ENCODE peak calls at places on chromosomes 7 and 10, in five cellular contexts. I, C, E, H and G are unnamed samples.

GRCh38 chr10:81414038-81414437 is 461.0 kb upstream of the NRG3 start:
- DNase-seq in E (no peak), H (no peak), I (no peak), C (no peak), G (peak)

GRCh38 chr10:28326516-28327493 is 23.9 kb upstream of the MPP7 start:
- DNase-seq in E (peak), C (peak), H (peak), I (no peak), G (no peak)

GRCh38 chr10:77713506-77714280 is 76.1 kb upstream of the KCNMA1 start:
- DNase-seq in C (peak), H (no peak), I (no peak), E (no peak), G (no peak)

GRCh38 chr10:98467506-98468318 is 21.0 kb upstream of the HPS1 start:
- DNase-seq in C (peak), I (no peak), H (peak), E (peak), G (peak)

GRCh38 chr7:28151965-28152364 is 28.6 kb downstream of the JAZF1 start:
- DNase-seq in I (peak), C (peak), E (no peak), H (no peak), G (no peak)

GRCh38 chr7:194257-194995 is 2.1 kb downstream of the FAM20C start:
- DNase-seq in E (no peak), H (peak), C (peak), I (no peak), G (no peak)

GRCh38 chr7:132181371-132181770 is 394.9 kb downstream of the PLXNA4 start:
- DNase-seq in E (no peak), H (no peak), C (no peak), I (no peak), G (no peak)

GRCh38 chr10:19749185-19749729 is 67.0 kb upstream of the PLXDC2 start:
- DNase-seq in I (no peak), E (no peak), C (peak), H (no peak), G (no peak)

GRCh38 chr7:29381206-29382094 is 182.2 kb upstream of the PRR15 start:
- DNase-seq in H (no peak), I (no peak), E (no peak), C (no peak), G (no peak)

GRCh38 chr10:78146200-78146599 is 112.5 kb downstream of the RPS24 start:
- DNase-seq in E (no peak), C (no peak), H (no peak), I (no peak), G (no peak)

GRCh38 chr10:86757110-86757790 is 831 bp downstream of the BMPR1A start:
- DNase-seq in I (no peak), E (peak), C (peak), H (peak), G (peak)

GRCh38 chr10:69372126-69372980 is 44.4 kb downstream of the TACR2 start:
- DNase-seq in I (no peak), E (no peak), C (peak), H (no peak), G (no peak)

GRCh38 chr10:124091646-124092269 is 1.6 kb downstream of the CHST15 start:
- DNase-seq in C (peak), H (no peak), I (no peak), E (no peak), G (peak)

GRCh38 chr10:18473424-18474110 is 177.8 kb downstream of the NSUN6 start:
- DNase-seq in C (no peak), I (no peak), E (no peak), H (no peak), G (no peak)

GRCh38 chr10:123741711-123742110 is 75.6 kb downstream of the GPR26 start:
- DNase-seq in C (no peak), E (no peak), I (no peak), H (no peak), G (no peak)

GRCh38 chr7:131231381-131232220 is 96.1 kb upstream of the MKLN1 start:
- DNase-seq in E (no peak), H (no peak), I (no peak), C (peak), G (no peak)

GRCh38 chr7:2645274-2645868 is 13.6 kb downstream of the TTYH3 start:
- DNase-seq in H (no peak), E (no peak), C (no peak), I (no peak), G (no peak)

GRCh38 chr10:91772869-91773268 is 25.4 kb upstream of the TNKS2 start:
- DNase-seq in H (no peak), C (no peak), E (no peak), I (no peak), G (no peak)

GRCh38 chr7:129368389-129368986 is 65.7 kb upstream of the STRIP2 start:
- DNase-seq in H (no peak), C (no peak), I (no peak), E (no peak), G (no peak)

GRCh38 chr10:120598377-120598776 is 141.3 kb downstream of the PLPP4 start:
- DNase-seq in H (no peak), E (no peak), C (no peak), I (no peak), G (peak)

GRCh38 chr7:30928254-30928872 is 16.7 kb downstream of the AQP1 start:
- DNase-seq in I (no peak), H (no peak), E (no peak), C (no peak), G (no peak)

GRCh38 chr7:132398253-132398913 is 177.9 kb downstream of the PLXNA4 start:
- DNase-seq in C (no peak), H (no peak), I (no peak), E (no peak), G (peak)

GRCh38 chr7:151339651-151340377 is 1.8 kb upstream of the NUB1 start:
- DNase-seq in C (no peak), H (peak), E (no peak), I (no peak), G (no peak)

GRCh38 chr7:27303021-27303420 is 60.4 kb downstream of the EVX1 start:
- DNase-seq in C (peak), I (no peak), E (no peak), H (no peak), G (no peak)

GRCh38 chr7:38660427-38661099 is 29.4 kb upstream of the AMPH start:
- DNase-seq in H (peak), E (no peak), I (no peak), C (peak), G (no peak)

GRCh38 chr7:45680776-45681175 is 106.6 kb downstream of the ADCY1 start:
- DNase-seq in I (no peak), H (no peak), E (peak), C (no peak), G (no peak)

DNA sequence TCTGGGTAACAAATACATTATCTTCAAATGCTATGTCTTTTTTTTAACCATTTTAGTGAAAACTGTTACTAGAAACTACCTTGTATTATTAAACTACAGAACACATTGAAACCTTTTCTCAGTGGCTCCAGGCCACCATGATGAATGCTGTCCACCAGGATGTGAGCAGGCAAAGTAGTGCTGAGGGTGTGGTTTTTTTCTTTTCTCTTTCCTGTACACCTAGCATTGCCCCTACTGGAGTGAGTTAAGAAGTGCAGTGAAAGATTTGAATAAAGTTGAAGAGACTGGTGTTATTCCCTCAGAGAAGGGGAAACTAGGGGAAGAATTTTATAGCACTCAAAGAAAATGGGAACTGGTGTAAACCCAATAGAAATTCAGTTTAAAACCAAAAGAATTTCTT is 120.0 kb upstream of the SAMD8 start:
- DNase-seq in H (peak), C (peak), I (no peak), E (no peak), G (no peak)
- TF ChIP-seq CTCF in H (no peak), C (peak), I (no peak), E (no peak), G (peak)

DNA sequence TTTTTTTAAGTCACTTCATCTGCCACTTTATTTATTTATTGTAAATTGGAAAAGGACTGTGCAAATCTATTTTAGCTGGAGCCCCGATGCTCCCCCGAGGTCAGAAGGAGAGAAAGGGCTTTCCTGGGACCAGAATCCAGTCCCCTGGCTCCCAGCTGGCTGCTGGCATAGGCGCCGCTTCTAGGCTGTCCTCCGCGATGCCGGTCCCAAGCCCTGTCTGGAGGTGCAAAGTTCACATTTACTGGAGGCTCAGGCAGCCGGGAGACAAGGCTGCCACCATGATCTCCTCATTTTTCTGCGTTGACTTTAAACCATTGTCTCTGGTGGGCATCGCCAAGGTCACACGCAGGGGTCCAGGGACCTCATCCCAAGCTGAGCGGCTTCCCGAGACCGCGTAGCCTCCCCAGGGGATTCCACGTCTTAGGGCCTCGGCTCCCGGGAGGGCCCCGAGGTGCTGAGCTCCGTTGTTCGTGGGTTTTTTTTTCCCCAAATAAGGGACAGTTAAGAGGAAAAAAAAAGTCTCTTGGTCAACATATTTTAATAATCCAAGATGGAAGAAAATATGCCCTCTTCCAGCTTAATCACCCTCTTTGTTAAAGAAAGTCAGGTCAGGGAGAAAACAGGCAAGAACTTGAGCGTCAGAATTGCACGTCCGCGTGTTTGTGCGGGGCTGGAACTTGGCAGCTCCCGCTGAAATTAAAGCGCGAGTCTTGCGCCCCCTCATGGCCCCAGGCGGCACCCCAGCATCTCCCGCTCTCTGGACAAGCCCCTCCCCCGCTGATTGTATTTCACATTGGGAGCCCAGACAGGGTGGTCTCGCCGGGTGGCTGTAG is 11.9 kb downstream of the RGR start:
- DNase-seq in C (peak), H (peak), E (no peak), I (no peak), G (peak)
- TF ChIP-seq CTCF in C (peak), H (peak), E (no peak), I (peak), G (peak)

DNA sequence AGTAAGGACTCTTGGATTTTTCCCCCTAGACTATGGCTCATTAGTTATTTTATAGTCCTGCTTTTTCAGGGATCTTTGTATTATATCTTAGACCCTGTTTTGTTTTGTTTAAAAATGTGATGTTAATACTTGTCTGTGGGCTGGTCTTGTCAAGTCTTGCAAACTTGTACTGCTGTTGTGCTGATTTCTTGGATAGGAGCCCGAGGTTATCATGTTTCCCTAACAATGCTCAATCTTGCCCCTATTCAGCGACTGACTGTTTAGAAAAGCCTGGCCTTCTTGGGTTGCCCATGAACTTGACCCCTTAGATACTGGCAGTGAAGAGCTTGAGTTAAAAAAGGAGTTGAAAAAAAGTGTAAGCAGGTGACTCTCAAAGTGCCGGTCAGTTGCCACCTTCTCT is 115.7 kb downstream of the KIAA1217 start:
- DNase-seq in E (no peak), I (no peak), H (no peak), C (no peak), G (no peak)
- TF ChIP-seq CTCF in E (no peak), I (no peak), H (no peak), C (no peak), G (no peak)

GRCh38 chr10:104123397-104123796 is 1.4 kb downstream of the SFR1 start:
- DNase-seq in C (peak), H (no peak), I (no peak), E (no peak), G (no peak)
- TF ChIP-seq CTCF in C (peak), H (peak), I (peak), E (no peak), G (no peak)

GRCh38 chr7:26278769-26279168 is 12.9 kb upstream of the SNX10 start:
- DNase-seq in I (no peak), C (no peak), H (peak), E (no peak), G (no peak)
- TF ChIP-seq CTCF in I (no peak), C (no peak), H (peak), E (no peak), G (no peak)

DNA sequence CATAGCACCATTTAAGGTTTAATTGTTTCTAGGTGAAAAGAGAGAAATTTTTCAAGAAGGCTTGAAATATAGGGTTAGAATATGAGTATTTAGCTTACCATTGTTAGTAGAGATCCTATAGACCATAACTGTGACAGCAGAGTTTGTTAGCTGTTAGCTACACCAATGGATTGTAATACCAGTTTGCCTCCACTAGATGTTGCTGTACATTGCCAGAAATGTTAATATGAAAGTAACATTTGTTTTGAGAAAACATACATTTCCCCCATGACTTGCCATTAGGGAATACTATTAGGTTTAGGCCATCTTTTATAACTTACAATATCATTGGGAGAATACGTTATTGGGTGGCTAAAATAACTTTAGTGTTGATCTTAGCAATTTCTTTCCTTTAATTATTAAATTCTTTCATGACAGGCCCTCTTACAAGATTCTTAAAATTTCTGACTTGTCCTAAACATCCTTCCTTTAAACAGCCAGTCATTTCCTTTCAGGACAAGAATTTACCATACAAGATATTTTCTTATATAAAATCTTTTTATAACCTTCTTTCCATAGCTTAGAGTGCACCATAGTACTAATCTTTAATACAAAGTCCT is 39.5 kb downstream of the ZNF117 start:
- DNase-seq in C (peak), H (peak), I (peak), E (no peak), G (no peak)
- TF ChIP-seq CTCF in C (peak), H (peak), I (peak), E (peak), G (peak)

GRCh38 chr10:21020545-21020944 is 123.4 kb upstream of the NEBL start:
- DNase-seq in H (peak), I (no peak), E (no peak), C (peak), G (peak)
- TF ChIP-seq CTCF in H (peak), I (peak), E (no peak), C (peak), G (peak)

GRCh38 chr7:107206706-107207105 is 37.9 kb downstream of the HBP1 start:
- DNase-seq in E (no peak), C (no peak), H (no peak), I (no peak), G (no peak)

GRCh38 chr7:107203607-107204006 is 34.8 kb downstream of the HBP1 start:
- DNase-seq in H (no peak), I (no peak), C (no peak), E (no peak), G (no peak)

GRCh38 chr7:107206136-107206535 is 37.3 kb downstream of the HBP1 start:
- DNase-seq in H (no peak), C (no peak), E (no peak), I (peak), G (no peak)

GRCh38 chr7:107196834-107197610 is 28.2 kb downstream of the HBP1 start:
- DNase-seq in C (no peak), I (no peak), H (no peak), E (no peak), G (no peak)

GRCh38 chr7:107201795-107202450 is 33.1 kb downstream of the HBP1 start:
- DNase-seq in I (no peak), E (no peak), C (peak), H (peak), G (peak)
- TF ChIP-seq CTCF in I (peak), E (peak), C (peak), H (peak), G (peak)

GRCh38 chr10:114726820-114727271 is 68.8 kb upstream of the ABLIM1 start:
- DNase-seq in I (no peak), E (no peak), C (no peak), H (no peak), G (no peak)
- TF ChIP-seq CTCF in I (no peak), E (no peak), C (no peak), H (no peak), G (no peak)

GRCh38 chr10:31947144-31947926 is 18.7 kb upstream of the ARHGAP12 start:
- DNase-seq in H (peak), E (no peak), I (peak), C (peak), G (no peak)
- TF ChIP-seq CTCF in H (peak), E (peak), I (peak), C (no peak), G (no peak)